ENCODE peak calls at places on chromosomes 11 and 22, in eight cellular contexts. C, X, J, S, T, H, D and A are unnamed samples.
A peak's percentile ranks its signal among the peaks of the same experiment; 100 is the strongest.

GRCh38 chr11:125887373-125888324 is at the start of gene HYLS1:
- DNase-seq in C (peak; percentile 86), X (peak; percentile 97), J (peak; percentile 93), S (peak; percentile 95), T (peak; percentile 98), H (peak; percentile 96), D (peak; percentile 90), A (peak; percentile 81)

GRCh38 chr22:19716041-19716828 is 1.9 kb downstream of the SEPTIN5 start:
- DNase-seq in C (no peak), X (no peak), J (no peak), S (no peak), T (no peak), H (no peak), D (no peak), A (no peak)

GRCh38 chr11:69137148-69137844 is 18.4 kb upstream of the SMIM38 start:
- DNase-seq in C (no peak), X (no peak), J (no peak), S (no peak), T (no peak), H (no peak), D (no peak), A (no peak)

GRCh38 chr11:12743834-12744449 is 69.7 kb downstream of the TEAD1 start:
- DNase-seq in C (no peak), X (no peak), J (no peak), S (no peak), T (no peak), H (no peak), D (no peak), A (no peak)

GRCh38 chr22:28246392-28246791 is 327.3 kb upstream of the PITPNB start:
- DNase-seq in C (no peak), X (no peak), J (no peak), S (peak; percentile 40), T (peak; percentile 49), H (no peak), D (no peak), A (no peak)

GRCh38 chr11:19953342-19953741 is 206.9 kb downstream of the DBX1 start:
- DNase-seq in C (no peak), X (no peak), J (no peak), S (peak; percentile 64), T (peak; percentile 60), H (no peak), D (no peak), A (no peak)

GRCh38 chr11:27392715-27393114 is 29.7 kb upstream of the CCDC34 start:
- DNase-seq in C (no peak), X (no peak), J (no peak), S (peak; percentile 68), T (peak; percentile 93), H (no peak), D (no peak), A (no peak)

GRCh38 chr11:35047179-35047578 is 91.8 kb upstream of the CD44 start:
- DNase-seq in C (peak; percentile 43), X (peak; percentile 62), J (peak; percentile 83), S (no peak), T (no peak), H (peak; percentile 54), D (no peak), A (peak; percentile 55)

GRCh38 chr22:38567531-38568245 is 2.3 kb downstream of the DMC1 start:
- DNase-seq in C (no peak), X (no peak), J (no peak), S (no peak), T (no peak), H (no peak), D (no peak), A (no peak)

GRCh38 chr22:50084570-50084969 is 656 bp downstream of the MLC1 start:
- DNase-seq in C (no peak), X (peak; percentile 3), J (peak; percentile 41), S (no peak), T (no peak), H (no peak), D (no peak), A (no peak)

GRCh38 chr11:47514825-47515647 is 37.9 kb downstream of the CELF1 start:
- DNase-seq in C (no peak), X (no peak), J (peak; percentile 85), S (peak; percentile 91), T (peak; percentile 82), H (no peak), D (no peak), A (peak; percentile 81)

GRCh38 chr11:65615950-65616574 is 486 bp downstream of the PCNX3 start:
- DNase-seq in C (no peak), X (peak; percentile 51), J (no peak), S (no peak), T (peak; percentile 27), H (peak; percentile 47), D (no peak), A (peak; percentile 4)

GRCh38 chr11:70897429-70897828 is 354.9 kb downstream of the SHANK2 start:
- DNase-seq in C (no peak), X (no peak), J (no peak), S (no peak), T (no peak), H (no peak), D (no peak), A (no peak)

GRCh38 chr11:28072321-28072720 is 35.6 kb downstream of the KIF18A start:
- DNase-seq in C (no peak), X (no peak), J (no peak), S (peak; percentile 44), T (peak; percentile 63), H (no peak), D (no peak), A (no peak)

GRCh38 chr11:131851951-131852350 is 481.5 kb downstream of the NTM start:
- DNase-seq in C (no peak), X (no peak), J (no peak), S (no peak), T (no peak), H (no peak), D (no peak), A (no peak)

GRCh38 chr11:73969991-73970800 is 12.4 kb downstream of the UCP2 start:
- DNase-seq in C (no peak), X (peak; percentile 35), J (no peak), S (no peak), T (no peak), H (no peak), D (no peak), A (no peak)

GRCh38 chr11:66047541-66048365 is 1.2 kb downstream of the GAL3ST3 start:
- DNase-seq in C (no peak), X (no peak), J (no peak), S (no peak), T (no peak), H (no peak), D (no peak), A (no peak)

GRCh38 chr11:96303980-96304379 is 39.0 kb downstream of the MAML2 start:
- DNase-seq in C (no peak), X (no peak), J (no peak), S (peak; percentile 27), T (no peak), H (no peak), D (no peak), A (no peak)